ENCODE peak calls at places on chromosomes 11 and 22, in eight cellular contexts. M, R, V, K, L, C, P and Z are unnamed samples.

GRCh38 chr11:78796956-78797355 is 222.3 kb upstream of the NARS2 start:
- DNase-seq in M (no peak), R (no peak), V (no peak), K (no peak), L (peak), C (peak), P (no peak), Z (no peak)

GRCh38 chr11:13302440-13302958 is 24.9 kb downstream of the BMAL1 start:
- DNase-seq in M (no peak), R (no peak), V (no peak), K (no peak), L (no peak), C (no peak), P (no peak), Z (no peak)

GRCh38 chr11:112885744-112886706 is 75.2 kb upstream of the NCAM1 start:
- DNase-seq in M (no peak), R (no peak), V (no peak), K (no peak), L (no peak), C (no peak), P (no peak), Z (no peak)

GRCh38 chr11:130945945-130946344 is 29.7 kb upstream of the SNX19 start:
- DNase-seq in M (no peak), R (no peak), V (no peak), K (no peak), L (peak), C (peak), P (no peak), Z (no peak)

GRCh38 chr22:38861170-38861874 is 10.7 kb downstream of the CBX6 start:
- DNase-seq in M (no peak), R (no peak), V (no peak), K (no peak), L (no peak), C (no peak), P (no peak), Z (no peak)

GRCh38 chr22:30044369-30044768 is 35.9 kb upstream of the HORMAD2 start:
- DNase-seq in M (no peak), R (no peak), V (peak), K (no peak), L (peak), C (peak), P (no peak), Z (peak)

GRCh38 chr11:93574821-93575220 is 31.6 kb upstream of the SMCO4 start:
- DNase-seq in M (no peak), R (no peak), V (no peak), K (no peak), L (no peak), C (no peak), P (no peak), Z (no peak)

GRCh38 chr11:43504316-43504950 is 145.7 kb downstream of the TTC17 start:
- DNase-seq in M (peak), R (peak), V (no peak), K (peak), L (no peak), C (no peak), P (no peak), Z (peak)

GRCh38 chr11:117831661-117832415 is 7.3 kb upstream of the FXYD2 start:
- DNase-seq in M (no peak), R (no peak), V (no peak), K (no peak), L (no peak), C (no peak), P (no peak), Z (no peak)

GRCh38 chr22:40396882-40397281 is 26.5 kb downstream of the SGSM3 start:
- DNase-seq in M (no peak), R (no peak), V (peak), K (no peak), L (no peak), C (peak), P (no peak), Z (peak)

GRCh38 chr11:64284048-64284961 is at the start of gene BAD:
- DNase-seq in M (peak), R (peak), V (peak), K (peak), L (peak), C (peak), P (peak), Z (peak)

GRCh38 chr11:120180571-120181445 is 30.0 kb upstream of the OAF start:
- DNase-seq in M (no peak), R (no peak), V (peak), K (no peak), L (no peak), C (peak), P (no peak), Z (no peak)

GRCh38 chr22:39003165-39003638 is 10.9 kb upstream of the APOBEC3C start:
- DNase-seq in M (peak), R (peak), V (peak), K (peak), L (peak), C (peak), P (peak), Z (peak)

GRCh38 chr11:34680206-34680605 is 59.3 kb downstream of the EHF start:
- DNase-seq in M (no peak), R (no peak), V (no peak), K (no peak), L (no peak), C (no peak), P (no peak), Z (no peak)

GRCh38 chr22:17303840-17304779 is 65.2 kb upstream of the CECR2 start:
- DNase-seq in M (no peak), R (peak), V (no peak), K (peak), L (no peak), C (no peak), P (peak), Z (no peak)

GRCh38 chr22:36986242-36986821 is 32.9 kb downstream of the TST start:
- DNase-seq in M (no peak), R (peak), V (peak), K (peak), L (no peak), C (no peak), P (no peak), Z (peak)

GRCh38 chr22:27639180-27640086 is 162.1 kb downstream of the MN1 start:
- DNase-seq in M (no peak), R (no peak), V (no peak), K (no peak), L (no peak), C (no peak), P (no peak), Z (no peak)

GRCh38 chr11:119532551-119532950 is 109.6 kb upstream of the THY1 start:
- DNase-seq in M (no peak), R (no peak), V (no peak), K (no peak), L (no peak), C (no peak), P (no peak), Z (no peak)

DNA sequence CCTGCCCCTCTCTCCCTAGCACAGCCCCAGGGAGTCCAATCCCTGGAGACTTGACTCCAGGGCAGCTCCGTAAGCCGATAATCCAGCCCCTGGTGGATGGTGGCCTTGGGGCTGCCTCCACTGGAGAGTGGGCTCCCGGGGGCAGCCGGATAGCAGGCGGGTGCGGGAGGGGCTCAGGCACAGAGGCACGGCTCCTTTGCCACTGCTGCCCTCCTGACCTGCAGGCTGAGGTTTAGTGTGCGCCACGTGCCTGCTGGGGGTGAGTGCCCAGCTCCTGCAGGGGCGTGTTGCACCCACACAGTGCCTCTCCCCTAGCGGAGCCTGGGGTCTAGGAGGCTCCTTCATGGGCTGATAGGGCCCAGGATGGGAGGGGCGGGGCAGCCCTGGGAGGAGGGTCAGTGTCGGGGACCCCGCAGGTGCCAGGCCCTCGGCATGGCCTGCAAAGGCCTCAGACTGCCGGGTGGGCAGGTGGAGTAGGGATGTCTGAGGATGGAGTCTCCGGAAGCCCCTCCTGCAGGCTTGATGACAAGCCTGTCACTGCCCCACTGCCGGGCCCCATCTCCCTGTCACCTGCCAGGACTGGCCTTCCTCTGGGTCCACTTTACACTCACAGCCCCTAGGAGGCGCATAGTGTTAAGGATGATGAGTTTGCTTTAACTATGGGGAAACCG is 5.6 kb downstream of the DUSP8 start:
- DNase-seq in M (no peak), R (no peak), V (no peak), K (no peak), L (no peak), C (no peak), P (no peak), Z (no peak)
- TF ChIP-seq CTCF in M (no peak), R (peak), V (no peak), K (no peak), L (no peak), C (peak), P (no peak), Z (no peak)

GRCh38 chr11:91041626-91042025 is 818.8 kb upstream of the CHORDC1 start:
- DNase-seq in M (no peak), R (no peak), V (no peak), K (no peak), L (no peak), C (no peak), P (no peak), Z (no peak)
- TF ChIP-seq CTCF in M (no peak), R (no peak), V (no peak), K (no peak), L (no peak), C (peak), P (no peak), Z (no peak)

DNA sequence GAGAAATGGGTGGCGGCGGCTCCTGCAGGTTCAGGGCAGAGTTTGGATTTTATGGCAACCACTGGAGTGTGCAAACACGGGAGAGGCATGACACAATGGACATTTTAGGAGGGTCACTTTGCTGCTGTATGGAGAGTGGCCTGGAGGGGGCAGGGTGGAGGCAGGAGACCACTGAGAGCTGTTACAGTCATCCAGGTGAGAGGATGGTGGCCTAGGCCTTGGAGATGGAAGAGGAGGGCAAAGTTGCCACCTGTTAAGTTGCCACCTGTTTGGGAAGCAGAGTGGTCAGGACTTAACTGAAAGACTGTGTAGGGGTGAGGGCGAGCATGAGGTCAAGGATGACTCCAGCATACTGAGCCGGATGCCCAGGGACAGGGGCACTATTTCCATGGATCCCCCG is 2.3 kb upstream of the RAD9A start:
- DNase-seq in M (peak), R (peak), V (peak), K (peak), L (no peak), C (no peak), P (peak), Z (peak)
- TF ChIP-seq CTCF in M (peak), R (peak), V (peak), K (peak), L (peak), C (peak), P (peak), Z (peak)

DNA sequence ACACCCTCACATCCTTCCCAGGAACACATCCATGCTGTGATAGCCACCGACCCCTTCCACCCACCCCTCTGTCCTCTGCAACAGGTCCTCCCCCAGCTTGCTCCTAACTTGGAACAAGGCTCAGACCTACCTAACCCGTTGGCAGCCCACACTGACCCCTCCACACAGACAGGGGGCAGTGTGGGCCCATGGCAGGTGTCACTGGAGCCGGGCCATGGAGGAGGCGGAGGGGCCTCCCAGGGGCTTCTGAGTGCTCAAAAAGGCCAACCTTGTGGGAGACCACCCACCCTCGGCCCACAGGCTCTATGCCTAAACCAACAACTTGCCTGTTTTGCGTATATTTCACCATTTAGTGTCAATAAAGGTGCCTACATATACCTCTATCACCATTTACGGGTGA is 57.0 kb downstream of the CERK start:
- DNase-seq in M (no peak), R (peak), V (no peak), K (peak), L (no peak), C (no peak), P (no peak), Z (no peak)
- TF ChIP-seq CTCF in M (peak), R (peak), V (no peak), K (peak), L (no peak), C (peak), P (no peak), Z (no peak)

GRCh38 chr11:114587398-114587953 is 8.1 kb downstream of the NXPE4 start:
- DNase-seq in M (no peak), R (no peak), V (no peak), K (no peak), L (no peak), C (no peak), P (no peak), Z (no peak)

GRCh38 chr11:114586797-114587196 is 8.8 kb downstream of the NXPE4 start:
- DNase-seq in M (no peak), R (no peak), V (no peak), K (peak), L (no peak), C (no peak), P (no peak), Z (no peak)
- TF ChIP-seq CTCF in M (peak), R (peak), V (no peak), K (peak), L (peak), C (peak), P (no peak), Z (no peak)

GRCh38 chr11:106072804-106073203 is 4.3 kb downstream of the KBTBD3 start:
- DNase-seq in M (no peak), R (no peak), V (no peak), K (no peak), L (no peak), C (no peak), P (no peak), Z (no peak)

GRCh38 chr11:106076421-106076922 is 675 bp downstream of the KBTBD3 start:
- DNase-seq in M (peak), R (no peak), V (peak), K (peak), L (no peak), C (no peak), P (no peak), Z (peak)

GRCh38 chr11:106077609-106078517 is at the start of gene AASDHPPT:
- DNase-seq in M (peak), R (peak), V (peak), K (peak), L (no peak), C (peak), P (no peak), Z (peak)

GRCh38 chr11:106082096-106082495 is 4.6 kb downstream of the AASDHPPT start:
- DNase-seq in M (no peak), R (no peak), V (no peak), K (no peak), L (no peak), C (no peak), P (no peak), Z (no peak)

GRCh38 chr11:106076923-106077608 is at the start of gene KBTBD3:
- DNase-seq in M (peak), R (peak), V (peak), K (peak), L (peak), C (peak), P (peak), Z (peak)
- TF ChIP-seq CTCF in M (peak), R (peak), V (no peak), K (peak), L (peak), C (peak), P (peak), Z (no peak)

GRCh38 chr22:29031236-29031982 is 30.2 kb downstream of the C22orf31 start:
- DNase-seq in M (peak), R (no peak), V (peak), K (no peak), L (no peak), C (peak), P (no peak), Z (peak)

GRCh38 chr22:29030016-29030617 is 31.5 kb downstream of the C22orf31 start:
- DNase-seq in M (no peak), R (no peak), V (peak), K (no peak), L (no peak), C (peak), P (no peak), Z (peak)

GRCh38 chr22:29032584-29032983 is 29.0 kb downstream of the C22orf31 start:
- DNase-seq in M (no peak), R (no peak), V (no peak), K (no peak), L (no peak), C (peak), P (no peak), Z (peak)

GRCh38 chr22:29030618-29031235 is 30.9 kb downstream of the C22orf31 start:
- DNase-seq in M (peak), R (no peak), V (peak), K (no peak), L (no peak), C (peak), P (no peak), Z (peak)

DNA sequence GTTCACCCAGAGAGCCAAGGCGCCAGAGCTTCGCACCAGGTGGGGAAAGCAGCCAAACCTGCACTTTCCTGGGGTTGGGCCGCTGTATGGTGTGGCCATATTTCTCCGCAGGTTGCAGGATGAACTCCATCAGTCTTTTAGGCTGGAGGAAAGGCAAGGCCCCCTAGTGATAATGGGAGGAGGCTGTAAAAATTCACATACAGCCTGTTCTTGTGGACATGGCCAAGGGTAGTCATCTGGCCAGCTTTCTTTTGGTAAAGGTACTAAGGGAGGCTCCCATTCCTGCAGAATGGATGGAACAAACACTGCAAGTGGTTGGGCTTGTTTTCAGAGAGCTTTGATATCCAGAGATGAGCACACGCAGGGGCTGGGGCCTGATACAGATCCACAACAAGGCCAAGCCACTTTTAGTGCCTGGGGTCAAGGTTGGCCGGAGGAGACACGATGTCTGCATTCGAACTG is 29.6 kb downstream of the C22orf31 start:
- DNase-seq in M (peak), R (no peak), V (no peak), K (no peak), L (no peak), C (no peak), P (no peak), Z (no peak)
- TF ChIP-seq CTCF in M (no peak), R (no peak), V (no peak), K (no peak), L (no peak), C (peak), P (no peak), Z (no peak)

GRCh38 chr22:42270178-42270511 is 308 bp downstream of the TCF20 start:
- DNase-seq in M (no peak), R (peak), V (no peak), K (no peak), L (no peak), C (no peak), P (peak), Z (peak)

GRCh38 chr22:42269407-42270177 is 861 bp downstream of the TCF20 start:
- DNase-seq in M (peak), R (peak), V (peak), K (peak), L (no peak), C (no peak), P (peak), Z (peak)

GRCh38 chr22:42271906-42272305 is 1.5 kb upstream of the TCF20 start:
- DNase-seq in M (no peak), R (no peak), V (no peak), K (no peak), L (no peak), C (no peak), P (no peak), Z (no peak)

GRCh38 chr22:42271191-42271813 is 849 bp upstream of the TCF20 start:
- DNase-seq in M (no peak), R (no peak), V (no peak), K (no peak), L (no peak), C (no peak), P (no peak), Z (no peak)

DNA sequence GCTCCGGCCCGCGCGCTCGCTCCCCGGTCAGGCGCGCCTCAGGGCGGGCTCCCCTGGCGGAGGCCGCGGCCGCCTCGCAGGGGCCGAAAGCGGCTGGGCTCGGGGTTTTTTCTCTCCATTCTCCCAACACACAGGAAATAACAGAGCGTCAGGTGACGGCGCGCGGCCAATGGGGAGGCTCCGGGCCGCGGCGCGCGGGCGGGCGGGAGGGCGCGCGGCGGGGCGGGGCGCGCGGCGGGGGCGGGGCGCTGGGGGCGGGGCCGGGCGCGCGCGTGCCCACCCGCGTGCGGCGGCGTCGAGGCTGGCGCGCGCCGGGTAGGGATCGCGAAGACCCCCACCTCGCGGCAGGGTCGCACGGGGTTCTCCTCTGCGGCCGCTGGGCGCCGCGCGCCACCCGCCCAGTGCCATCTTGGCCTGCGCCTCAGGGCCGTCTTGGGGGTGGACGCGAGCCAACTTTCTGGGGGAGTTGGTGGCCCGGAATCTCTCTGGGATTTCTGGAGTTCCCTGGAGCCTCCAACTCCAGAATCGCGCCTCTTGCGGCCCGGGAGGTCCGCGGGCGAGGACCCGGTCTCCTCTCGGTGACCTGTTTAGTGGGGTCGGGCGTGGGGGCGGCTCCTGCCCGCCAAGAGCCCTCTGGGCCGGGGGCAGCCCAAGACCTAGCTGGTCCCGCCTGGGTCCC is at the start of gene TCF20:
- DNase-seq in M (peak), R (peak), V (peak), K (peak), L (no peak), C (peak), P (peak), Z (peak)
- TF ChIP-seq CTCF in M (no peak), R (no peak), V (no peak), K (no peak), L (no peak), C (no peak), P (no peak), Z (no peak)

GRCh38 chr11:65352783-65353182 is 1.8 kb upstream of the TIGD3 start:
- DNase-seq in M (no peak), R (no peak), V (no peak), K (peak), L (no peak), C (peak), P (no peak), Z (no peak)
- TF ChIP-seq CTCF in M (peak), R (no peak), V (peak), K (peak), L (peak), C (peak), P (no peak), Z (no peak)